ENCODE peak calls at places on chromosomes 13 and 19, in five cellular contexts. N is cardiac muscle cell, U is AG10803, K is glutamatergic neuron, Y is GM06990. Q is an unnamed sample.
A peak's percentile ranks its signal among the peaks of the same experiment; 100 is the strongest.

GRCh38 chr19:872266-872951 is 12.9 kb downstream of the CFD start:
- DNase-seq in N (peak; percentile 53), U (peak; percentile 69), K (peak; percentile 73), Y (peak; percentile 84), Q (peak; percentile 65)

GRCh38 chr19:47471733-47472457 is at the start of gene SLC8A2:
- DNase-seq in N (peak; percentile 95), U (peak; percentile 73), K (peak; percentile 93), Y (no peak), Q (peak; percentile 95)

GRCh38 chr19:49636230-49636932 is 3.6 kb downstream of the RRAS start:
- DNase-seq in N (no peak), U (no peak), K (no peak), Y (no peak), Q (peak; percentile 38)

GRCh38 chr19:50479761-50480251 is 3.2 kb upstream of the GARIN5A start:
- DNase-seq in N (no peak), U (no peak), K (peak; percentile 8), Y (no peak), Q (no peak)

GRCh38 chr19:5031231-5032100 is 62.6 kb downstream of the KDM4B start:
- DNase-seq in N (peak; percentile 85), U (peak; percentile 63), K (peak; percentile 95), Y (peak; percentile 72), Q (peak; percentile 95)

GRCh38 chr13:82654851-82655517 is 1227.3 kb downstream of the SLITRK1 start:
- DNase-seq in N (no peak), U (peak; percentile 73), K (no peak), Y (no peak), Q (no peak)

GRCh38 chr13:51541809-51542258 is 42.4 kb upstream of the WDFY2 start:
- DNase-seq in N (peak; percentile 24), U (no peak), K (no peak), Y (no peak), Q (no peak)

GRCh38 chr19:27906081-27906480 is 1306.9 kb downstream of the UQCRFS1 start:
- DNase-seq in N (no peak), U (no peak), K (no peak), Y (no peak), Q (no peak)

GRCh38 chr13:21825801-21826200 is 154.9 kb downstream of the FGF9 start:
- DNase-seq in N (no peak), U (peak; percentile 3), K (no peak), Y (no peak), Q (no peak)

GRCh38 chr13:26401069-26401468 is 147.1 kb downstream of the CDK8 start:
- DNase-seq in N (no peak), U (no peak), K (no peak), Y (no peak), Q (no peak)

GRCh38 chr13:98405107-98405571 is 171.8 kb downstream of the STK24 start:
- DNase-seq in N (peak; percentile 52), U (peak; percentile 52), K (peak; percentile 33), Y (no peak), Q (peak; percentile 38)
- TF ChIP-seq CTCF in N (no peak), U (no peak), K (no peak), Y (no peak), Q (no peak)

GRCh38 chr13:99656843-99657506 is 155.7 kb downstream of the TM9SF2 start:
- DNase-seq in N (no peak), U (no peak), K (no peak), Y (no peak), Q (no peak)

GRCh38 chr13:99657848-99658265 is 156.6 kb downstream of the TM9SF2 start:
- DNase-seq in N (peak; percentile 32), U (peak; percentile 23), K (peak; percentile 62), Y (peak; percentile 39), Q (peak; percentile 52)

GRCh38 chr13:99660101-99660500 is 158.8 kb downstream of the TM9SF2 start:
- DNase-seq in N (no peak), U (no peak), K (no peak), Y (no peak), Q (no peak)

GRCh38 chr13:99659234-99659633 is 158.0 kb downstream of the TM9SF2 start:
- DNase-seq in N (peak; percentile 35), U (no peak), K (no peak), Y (no peak), Q (no peak)

DNA sequence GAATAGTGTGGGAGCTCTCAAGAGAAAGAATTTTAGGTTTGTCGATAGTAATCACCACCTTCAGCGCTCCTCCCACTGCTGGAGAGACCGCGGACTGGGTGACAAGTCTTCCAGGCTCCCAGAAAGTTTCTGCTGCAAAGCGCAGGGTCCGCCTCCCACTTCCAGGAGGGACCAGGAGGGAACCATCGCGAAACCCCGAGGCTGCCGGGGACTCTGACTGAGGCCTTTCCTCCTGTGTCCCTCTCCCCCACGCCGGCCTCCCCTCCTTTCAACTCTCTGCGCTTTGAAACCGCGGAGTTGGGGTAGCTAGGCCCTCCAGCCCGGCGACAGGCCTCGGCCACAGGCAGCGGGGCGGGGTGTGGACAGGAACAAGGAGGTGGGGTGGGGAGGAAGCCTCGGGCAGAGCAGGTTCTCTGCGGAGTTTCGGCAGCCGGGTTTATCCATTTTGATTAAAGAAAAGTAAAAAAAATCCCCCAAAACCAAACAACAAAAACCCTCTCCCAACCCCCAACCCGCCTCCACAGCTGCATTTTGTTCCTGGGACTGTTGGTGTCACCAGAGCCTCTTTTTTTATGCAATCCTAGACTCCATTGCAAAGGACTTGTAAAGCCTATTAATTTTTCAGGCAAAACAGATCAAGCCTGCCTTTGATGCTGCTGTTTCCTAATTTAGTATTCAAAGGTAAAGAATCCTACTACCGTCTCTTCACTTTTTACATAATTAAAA is 157.2 kb downstream of the TM9SF2 start:
- DNase-seq in N (peak; percentile 68), U (peak; percentile 56), K (peak; percentile 62), Y (peak; percentile 56), Q (peak; percentile 64)
- TF ChIP-seq CTCF in N (peak; percentile 29), U (peak; percentile 48), K (no peak), Y (peak; percentile 55), Q (peak; percentile 37)

GRCh38 chr13:80666782-80667537 is 326.0 kb upstream of the SPRY2 start:
- DNase-seq in N (no peak), U (no peak), K (no peak), Y (no peak), Q (no peak)
- TF ChIP-seq CTCF in N (no peak), U (no peak), K (no peak), Y (no peak), Q (no peak)

DNA sequence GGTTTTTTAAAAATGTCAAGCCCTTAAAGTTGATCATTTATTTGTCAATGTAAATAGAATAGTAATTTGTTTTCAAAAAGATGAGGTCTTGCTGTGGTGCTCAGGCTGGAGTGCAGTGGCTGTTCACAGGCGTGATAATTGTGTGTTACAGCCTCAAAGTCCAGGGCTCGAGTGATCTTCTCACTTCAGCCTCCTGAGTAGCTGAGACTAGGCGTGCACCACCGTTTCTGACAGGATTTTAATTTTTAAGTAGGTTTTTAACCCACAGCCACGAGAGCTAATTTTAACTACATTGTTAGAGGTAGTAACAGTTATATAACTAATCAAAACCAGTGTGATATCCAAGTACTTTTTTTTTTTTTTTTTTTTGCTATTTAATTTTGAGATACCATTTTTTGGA is 43.1 kb downstream of the CNMD start:
- DNase-seq in N (no peak), U (no peak), K (no peak), Y (no peak), Q (no peak)
- TF ChIP-seq CTCF in N (no peak), U (no peak), K (no peak), Y (no peak), Q (no peak)

DNA sequence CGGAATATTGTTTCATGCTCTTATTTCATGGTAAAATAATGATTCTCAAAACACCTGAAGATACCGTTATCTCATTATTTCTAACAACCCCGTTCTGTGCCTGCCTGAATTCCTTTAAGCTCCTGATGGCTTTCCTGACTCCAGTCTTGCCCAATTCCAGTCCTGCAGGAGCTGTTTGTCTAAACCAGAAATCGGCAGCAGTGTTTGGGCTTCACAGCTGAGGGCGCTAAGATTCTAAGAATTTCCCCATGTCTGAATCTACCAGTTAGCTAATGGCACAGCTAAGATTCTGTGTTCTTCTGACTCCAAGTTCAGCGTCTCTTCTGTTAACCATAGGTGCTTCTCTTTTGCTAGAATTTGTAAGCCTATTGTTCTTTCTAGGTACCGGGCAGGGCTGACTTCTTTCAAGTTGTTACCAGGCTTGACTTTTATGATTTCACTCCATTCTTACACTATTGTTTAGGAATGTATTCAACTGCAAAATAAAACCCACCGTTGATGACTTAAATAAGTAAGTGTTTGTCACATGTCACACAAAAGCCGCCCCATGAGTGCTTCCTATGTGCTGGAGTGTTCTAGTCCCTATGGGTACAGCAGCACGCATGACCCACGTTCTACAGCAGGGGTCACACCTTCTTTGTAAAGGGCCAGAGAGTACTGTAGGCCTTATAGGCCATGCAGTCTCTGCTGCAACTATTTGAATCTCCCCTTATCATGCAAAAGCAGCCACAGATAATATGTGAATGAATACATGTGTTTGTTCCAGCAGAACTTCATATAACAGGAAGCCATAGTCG is 168.2 kb upstream of the RNF113B start:
- DNase-seq in N (no peak), U (no peak), K (no peak), Y (no peak), Q (no peak)
- TF ChIP-seq CTCF in N (no peak), U (no peak), K (no peak), Y (no peak), Q (no peak)

GRCh38 chr13:91017031-91017668 is 330.3 kb upstream of the MIR17HG start:
- DNase-seq in N (peak; percentile 50), U (peak; percentile 12), K (peak; percentile 70), Y (peak; percentile 10), Q (peak; percentile 57)

GRCh38 chr13:91014696-91015095 is 332.8 kb upstream of the MIR17HG start:
- DNase-seq in N (no peak), U (no peak), K (no peak), Y (no peak), Q (no peak)

GRCh38 chr13:91020635-91021034 is 326.9 kb upstream of the MIR17HG start:
- DNase-seq in N (no peak), U (no peak), K (no peak), Y (no peak), Q (no peak)

DNA sequence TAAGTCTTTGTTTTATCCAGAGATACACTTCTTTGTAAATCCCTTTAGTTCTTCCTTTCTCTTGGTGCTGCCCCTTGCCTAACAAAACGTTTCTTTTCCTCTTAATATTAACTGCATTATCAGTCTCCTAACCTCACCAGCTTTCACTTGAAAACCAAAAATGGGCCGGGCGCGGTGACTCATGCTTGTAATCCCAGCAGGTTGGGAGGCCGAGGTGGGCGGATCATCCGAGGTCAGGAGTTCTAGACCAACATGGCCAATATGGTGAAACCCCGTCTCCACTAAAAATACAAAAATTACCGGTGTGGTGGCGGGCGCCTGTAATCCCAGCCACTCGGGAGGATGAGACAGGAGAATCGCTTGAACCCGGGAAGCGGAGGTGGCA is 329.8 kb upstream of the MIR17HG start:
- DNase-seq in N (no peak), U (no peak), K (peak; percentile 15), Y (no peak), Q (no peak)
- TF ChIP-seq CTCF in N (no peak), U (no peak), K (peak; percentile 30), Y (no peak), Q (peak; percentile 16)

DNA sequence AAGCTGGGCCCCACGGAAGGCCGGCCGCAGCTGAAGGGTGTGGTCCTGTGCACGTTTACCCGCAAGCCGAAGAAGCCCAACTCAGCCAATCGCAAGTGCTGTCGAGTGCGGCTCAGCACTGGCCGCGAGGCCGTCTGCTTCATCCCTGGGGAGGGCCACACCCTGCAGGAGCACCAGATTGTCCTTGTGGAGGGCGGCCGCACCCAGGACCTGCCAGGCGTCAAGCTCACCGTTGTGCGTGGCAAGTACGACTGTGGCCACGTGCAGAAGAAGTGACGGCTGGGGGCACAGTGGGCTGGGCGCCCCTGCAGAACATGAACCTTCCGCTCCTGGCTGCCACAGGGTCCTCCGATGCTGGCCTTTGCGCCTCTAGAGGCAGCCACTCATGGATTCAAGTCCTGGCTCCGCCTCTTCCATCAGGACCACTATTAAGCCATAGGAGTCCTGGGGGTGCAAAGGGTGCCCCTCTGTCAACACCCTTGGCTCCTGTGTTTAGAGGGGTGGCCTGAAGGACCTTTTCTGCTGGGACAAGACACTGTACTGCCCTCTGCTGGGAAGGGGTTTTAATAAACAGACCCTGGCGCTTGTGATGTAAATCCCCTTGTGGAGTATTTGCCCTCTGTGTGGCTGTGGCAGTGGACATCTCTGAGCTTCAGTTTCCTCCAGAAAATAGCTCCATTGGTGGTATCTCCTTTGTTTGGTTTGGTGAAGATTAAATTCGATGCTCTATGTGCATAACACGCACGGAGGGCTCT is 1.9 kb downstream of the MRPS12 start:
- DNase-seq in N (peak; percentile 60), U (peak; percentile 45), K (no peak), Y (no peak), Q (no peak)
- TF ChIP-seq CTCF in N (peak; percentile 41), U (peak; percentile 47), K (peak; percentile 23), Y (peak; percentile 49), Q (peak; percentile 22)

Q was measured in nephron progenitor cell.